ENCODE peak calls at places on chromosomes 2 and 18, in six cellular contexts. B is CD8-positive, alpha-beta T cell; U is AG04450; Q is left ventricle myocardium inferior; R is lower lobe of right lung; K is cardiac muscle cell. Z is an unnamed sample.

GRCh38 chr2:183255406-183255805 is 131.2 kb downstream of the NUP35 start:
- DNase-seq in K (no peak), U (no peak), Q (no peak), B (no peak), R (no peak), Z (no peak)

GRCh38 chr18:23503967-23504352 is 649 bp downstream of the RMC1 start:
- DNase-seq in U (no peak), R (no peak), K (no peak), Q (no peak), B (no peak), Z (no peak)

GRCh38 chr18:61350578-61350977 is 17.3 kb downstream of the CDH20 start:
- DNase-seq in Q (no peak), U (no peak), K (no peak), R (no peak), B (no peak), Z (no peak)

GRCh38 chr2:112834379-112835014 is 2.1 kb downstream of the IL1B start:
- DNase-seq in U (no peak), Q (no peak), B (no peak), K (no peak), R (no peak), Z (no peak)

GRCh38 chr2:128601298-128602037 is 282.8 kb upstream of the HS6ST1 start:
- DNase-seq in B (no peak), U (no peak), Q (peak; percentile 11), K (no peak), R (peak; percentile 35), Z (no peak)

GRCh38 chr2:86056935-86057334 is 48.8 kb downstream of the POLR1A start:
- DNase-seq in U (no peak), R (no peak), K (no peak), B (no peak), Q (no peak), Z (no peak)

GRCh38 chr2:168363382-168364092 is 92.5 kb upstream of the CERS6 start:
- DNase-seq in K (no peak), R (no peak), Q (no peak), U (no peak), B (no peak), Z (no peak)

GRCh38 chr18:43893001-43893637 is 615.8 kb upstream of the SYT4 start:
- DNase-seq in Q (no peak), U (peak; percentile 74), R (no peak), B (no peak), K (peak; percentile 12), Z (no peak)

GRCh38 chr2:58644992-58645391 is 403.9 kb upstream of the FANCL start:
- DNase-seq in K (no peak), Q (no peak), B (no peak), R (no peak), U (no peak), Z (no peak)

GRCh38 chr18:22185298-22185697 is 15.9 kb downstream of the GATA6 start:
- DNase-seq in B (no peak), Q (peak; percentile 52), R (no peak), K (no peak), U (no peak), Z (no peak)

GRCh38 chr2:182606728-182607681 is 109.1 kb upstream of the DNAJC10 start:
- DNase-seq in U (no peak), Q (no peak), K (no peak), R (no peak), B (no peak), Z (no peak)

GRCh38 chr2:232973796-232974195 is 39.3 kb downstream of the NGEF start:
- DNase-seq in B (no peak), R (no peak), K (no peak), U (no peak), Q (no peak), Z (no peak)

GRCh38 chr2:144152817-144153271 is 367.1 kb downstream of the ZEB2 start:
- DNase-seq in U (no peak), B (no peak), Q (no peak), R (no peak), K (no peak), Z (no peak)

GRCh38 chr2:25756444-25757022 is 83.2 kb upstream of the DTNB start:
- DNase-seq in U (no peak), K (no peak), Q (no peak), R (no peak), B (no peak), Z (no peak)

GRCh38 chr2:166375736-166376487 is at the start of gene SCN9A:
- DNase-seq in K (peak; percentile 92), Q (peak; percentile 74), R (peak; percentile 88), B (peak; percentile 6), U (no peak), Z (peak; percentile 88)

GRCh38 chr18:22332590-22332989 is 85.1 kb downstream of the CTAGE1 start:
- DNase-seq in U (no peak), K (no peak), R (no peak), Q (no peak), B (no peak), Z (no peak)

GRCh38 chr18:10215444-10215843 is 239.0 kb upstream of the APCDD1 start:
- DNase-seq in K (no peak), B (no peak), R (no peak), Q (no peak), U (no peak), Z (no peak)

GRCh38 chr2:38109732-38110181 is 33.8 kb upstream of the CYP1B1 start:
- DNase-seq in R (no peak), Q (no peak), K (no peak), B (no peak), U (no peak), Z (no peak)

GRCh38 chr2:13104765-13105164 is 388.0 kb downstream of the TRIB2 start:
- DNase-seq in Q (no peak), R (no peak), U (no peak), B (no peak), K (no peak), Z (no peak)

GRCh38 chr2:10243926-10244270 is 58.8 kb upstream of the HPCAL1 start:
- DNase-seq in R (peak; percentile 27), Q (peak; percentile 7), B (no peak), U (no peak), K (no peak), Z (peak; percentile 13)

GRCh38 chr2:150625300-150625699 is 137.8 kb upstream of the RND3 start:
- DNase-seq in K (no peak), R (no peak), Q (no peak), U (no peak), B (no peak), Z (no peak)

GRCh38 chr2:213316001-213316735 is 31.9 kb downstream of the SPAG16 start:
- DNase-seq in Q (no peak), K (no peak), U (no peak), R (no peak), B (no peak), Z (no peak)

GRCh38 chr2:66507673-66508127 is 72.8 kb downstream of the MEIS1 start:
- DNase-seq in Q (no peak), B (no peak), R (no peak), U (no peak), K (peak; percentile 92), Z (no peak)

GRCh38 chr2:66509326-66509811 is 74.4 kb downstream of the MEIS1 start:
- DNase-seq in K (no peak), Q (no peak), U (no peak), R (no peak), B (no peak), Z (no peak)

GRCh38 chr2:66501267-66501666 is 66.3 kb downstream of the MEIS1 start:
- DNase-seq in R (no peak), U (no peak), Q (no peak), K (no peak), B (no peak), Z (no peak)

GRCh38 chr2:66508358-66509071 is 73.6 kb downstream of the MEIS1 start:
- DNase-seq in K (no peak), U (no peak), Q (no peak), B (no peak), R (no peak), Z (no peak)

GRCh38 chr2:66506265-66506664 is 71.3 kb downstream of the MEIS1 start:
- DNase-seq in K (no peak), R (no peak), B (no peak), Q (no peak), U (no peak), Z (no peak)
- H3K27ac ChIP-seq in K (peak overlapping the region; percentile 99), R (no peak overlapping the region), B (no peak overlapping the region), Q (no peak overlapping the region), U (no peak overlapping the region), Z (no peak overlapping the region)

GRCh38 chr18:44899832-44900231 is 219.1 kb downstream of the SETBP1 start:
- DNase-seq in Q (no peak), U (no peak), R (no peak), B (no peak), K (no peak), Z (no peak)

GRCh38 chr18:44900627-44901026 is 219.9 kb downstream of the SETBP1 start:
- DNase-seq in Q (no peak), B (no peak), K (no peak), U (no peak), R (no peak), Z (no peak)

GRCh38 chr18:44898536-44898935 is 217.8 kb downstream of the SETBP1 start:
- DNase-seq in K (no peak), Q (no peak), U (no peak), R (no peak), B (no peak), Z (no peak)

GRCh38 chr18:44903327-44903726 is 222.6 kb downstream of the SETBP1 start:
- DNase-seq in Q (no peak), R (no peak), U (no peak), B (no peak), K (no peak), Z (no peak)

GRCh38 chr18:44901283-44901682 is 220.6 kb downstream of the SETBP1 start:
- DNase-seq in B (no peak), K (no peak), U (no peak), R (no peak), Q (no peak), Z (no peak)
- TF ChIP-seq CTCF in B (no peak), K (peak; percentile 32), U (peak; percentile 21), R (peak; percentile 13), Q (peak; percentile 26), Z (no peak)

GRCh38 chr18:3826021-3826420 is 376.0 kb downstream of the TGIF1 start:
- DNase-seq in R (no peak), U (no peak), K (no peak), B (no peak), Q (no peak), Z (no peak)
- H3K27me3 ChIP-seq in R (no peaks in the 10 kb centered on the region), U (no peaks in the 10 kb centered on the region), K (no peaks in the 10 kb centered on the region), B (no peaks in the 10 kb centered on the region), Q (peaks cover 16% of the 10 kb centered on the region), Z (no peaks in the 10 kb centered on the region)

DNA sequence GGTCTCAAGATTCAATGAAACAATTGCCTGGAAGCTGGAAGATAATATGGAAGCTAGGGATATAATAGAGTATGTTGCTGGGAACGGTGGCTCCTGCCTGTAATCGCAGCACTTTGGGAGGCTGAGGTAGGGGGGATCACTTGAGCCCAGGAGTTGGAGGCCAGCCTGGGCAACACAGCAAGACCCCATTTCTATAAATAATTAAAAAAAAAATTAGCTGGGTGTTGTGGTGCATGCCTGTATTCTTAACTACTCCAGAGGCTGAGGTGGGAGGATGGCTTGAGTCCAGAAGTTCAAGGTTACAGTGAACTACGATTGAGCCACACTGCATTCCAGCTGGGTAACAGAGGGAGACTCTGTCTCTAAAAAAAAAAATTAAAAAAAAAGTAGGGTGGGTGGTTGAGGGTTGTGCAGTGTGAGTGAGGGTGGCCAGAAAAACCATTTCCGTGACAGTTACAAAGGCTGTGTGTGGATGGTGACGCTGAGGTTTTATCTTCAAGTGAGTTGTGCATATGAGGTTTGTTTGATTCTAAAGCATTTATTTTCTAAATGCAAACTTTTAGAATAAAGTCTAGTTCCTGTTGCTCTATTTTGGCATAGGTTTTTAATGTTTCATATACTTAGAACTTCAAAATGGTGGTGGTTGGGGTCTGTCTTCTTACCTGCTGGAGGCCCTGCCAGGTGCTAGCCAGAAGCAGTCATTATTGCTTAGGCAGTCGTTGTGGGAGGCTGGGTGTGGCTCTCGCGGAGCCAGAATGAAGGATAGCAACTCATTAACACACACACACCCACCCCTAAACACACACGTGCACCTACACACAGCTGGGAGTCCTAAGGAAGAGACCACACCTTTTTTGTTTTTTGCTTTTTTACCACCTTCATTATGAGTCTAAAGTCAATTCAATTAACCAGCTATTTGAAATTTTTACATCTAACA is 4.7 kb upstream of the IL1R2 start:
- DNase-seq in K (no peak), Q (no peak), R (no peak), B (peak; percentile 29), U (no peak), Z (no peak)
- H3K27ac ChIP-seq in K (no peak overlapping the region), Q (no peak overlapping the region), R (no peak overlapping the region), B (peak overlapping the region; percentile 29), U (no peak overlapping the region), Z (no peak overlapping the region)

Z was measured in left lung.